ENCODE peak calls at places on chromosomes 13 and 19, in four cellular contexts. X is A549, B is upper lobe of left lung, P is adrenal gland. C is an unnamed sample.
A peak's percentile ranks its signal among the peaks of the same experiment; 100 is the strongest.

GRCh38 chr19:54190942-54191670 is at the start of gene TSEN34:
- DNase-seq in X (no peak), B (peak; percentile 93), P (peak; percentile 71), C (peak; percentile 94)

GRCh38 chr13:112664501-112665203 is 25.2 kb upstream of the ATP11A start:
- DNase-seq in X (no peak), B (no peak), P (no peak), C (no peak)

GRCh38 chr19:39506944-39507714 is 7.8 kb upstream of the SELENOV start:
- DNase-seq in X (peak; percentile 99), B (no peak), P (no peak), C (no peak)

GRCh38 chr19:6737284-6737872 is at the start of gene GPR108:
- DNase-seq in X (peak; percentile 44), B (peak; percentile 99), P (peak; percentile 100), C (peak; percentile 100)

GRCh38 chr19:40960062-40960685 is 30.9 kb upstream of the CYP2B6 start:
- DNase-seq in X (no peak), B (no peak), P (no peak), C (no peak)

GRCh38 chr13:84745051-84745551 is 862.8 kb upstream of the SLITRK1 start:
- DNase-seq in X (no peak), B (no peak), P (no peak), C (no peak)

GRCh38 chr19:55579766-55580621 is 654 bp downstream of the ZNF579 start:
- DNase-seq in X (no peak), B (no peak), P (no peak), C (peak; percentile 50)

GRCh38 chr19:14479985-14480694 is 5.0 kb upstream of the PTGER1 start:
- DNase-seq in X (peak; percentile 60), B (peak; percentile 46), P (no peak), C (peak; percentile 82)

GRCh38 chr19:1469936-1470863 is 8.8 kb downstream of the C19orf25 start:
- DNase-seq in X (no peak), B (no peak), P (no peak), C (no peak)

GRCh38 chr13:51956717-51957116 is 54.5 kb downstream of the ATP7B start:
- DNase-seq in X (no peak), B (no peak), P (no peak), C (no peak)
- H3K27ac ChIP-seq in X (no peak overlapping the region), B (no peak overlapping the region), P (no peak overlapping the region), C (no peak overlapping the region)

DNA sequence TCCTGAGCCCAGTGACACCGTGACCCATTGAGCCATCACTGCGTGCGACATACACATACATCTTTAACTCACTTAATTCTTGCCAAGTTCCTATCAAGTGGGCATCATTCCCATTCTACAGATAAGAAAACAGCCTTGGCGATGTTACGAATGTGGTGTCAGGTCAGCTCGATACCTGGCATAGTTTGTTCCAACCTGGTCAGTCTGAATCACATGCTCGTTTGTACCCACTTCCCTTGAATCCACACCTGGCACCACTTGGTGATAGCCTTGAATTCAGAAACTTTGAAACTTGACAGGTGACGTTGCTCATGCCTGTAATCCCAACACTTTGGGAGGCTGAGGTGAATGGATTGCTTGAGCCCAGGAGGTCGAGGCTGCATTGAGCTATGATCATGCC is 59.1 kb downstream of the SLC7A9 start:
- DNase-seq in X (no peak), B (no peak), P (no peak), C (no peak)
- H3K4me1 ChIP-seq in X (no peaks in the 10 kb centered on the region), B (no peaks in the 10 kb centered on the region), P (peaks cover 2% of the 10 kb centered on the region), C (no peaks in the 10 kb centered on the region)

GRCh38 chr13:88154001-88154400 is 482.8 kb downstream of the SLITRK5 start:
- DNase-seq in X (no peak), B (no peak), P (no peak), C (no peak)

GRCh38 chr13:88153353-88153752 is 482.2 kb downstream of the SLITRK5 start:
- DNase-seq in X (no peak), B (no peak), P (no peak), C (no peak)
- H3K4me3 ChIP-seq in X (no peak overlapping the region), B (no peak overlapping the region), P (no peak overlapping the region), C (no peak overlapping the region)

GRCh38 chr19:47258895-47259555 is 2.7 kb downstream of the CCDC9 start:
- DNase-seq in X (no peak), B (no peak), P (peak; percentile 46), C (no peak)
- H3K27ac ChIP-seq in X (no peak overlapping the region), B (no peak overlapping the region), P (no peak overlapping the region), C (no peak overlapping the region)

GRCh38 chr13:98487016-98487415 is 89.9 kb downstream of the STK24 start:
- DNase-seq in X (no peak), B (no peak), P (no peak), C (no peak)
- H3K4me1 ChIP-seq in X (peaks cover 85% of the 10 kb centered on the region), B (peaks cover 50% of the 10 kb centered on the region), P (peaks cover 30% of the 10 kb centered on the region), C (peaks cover 3% of the 10 kb centered on the region)

DNA sequence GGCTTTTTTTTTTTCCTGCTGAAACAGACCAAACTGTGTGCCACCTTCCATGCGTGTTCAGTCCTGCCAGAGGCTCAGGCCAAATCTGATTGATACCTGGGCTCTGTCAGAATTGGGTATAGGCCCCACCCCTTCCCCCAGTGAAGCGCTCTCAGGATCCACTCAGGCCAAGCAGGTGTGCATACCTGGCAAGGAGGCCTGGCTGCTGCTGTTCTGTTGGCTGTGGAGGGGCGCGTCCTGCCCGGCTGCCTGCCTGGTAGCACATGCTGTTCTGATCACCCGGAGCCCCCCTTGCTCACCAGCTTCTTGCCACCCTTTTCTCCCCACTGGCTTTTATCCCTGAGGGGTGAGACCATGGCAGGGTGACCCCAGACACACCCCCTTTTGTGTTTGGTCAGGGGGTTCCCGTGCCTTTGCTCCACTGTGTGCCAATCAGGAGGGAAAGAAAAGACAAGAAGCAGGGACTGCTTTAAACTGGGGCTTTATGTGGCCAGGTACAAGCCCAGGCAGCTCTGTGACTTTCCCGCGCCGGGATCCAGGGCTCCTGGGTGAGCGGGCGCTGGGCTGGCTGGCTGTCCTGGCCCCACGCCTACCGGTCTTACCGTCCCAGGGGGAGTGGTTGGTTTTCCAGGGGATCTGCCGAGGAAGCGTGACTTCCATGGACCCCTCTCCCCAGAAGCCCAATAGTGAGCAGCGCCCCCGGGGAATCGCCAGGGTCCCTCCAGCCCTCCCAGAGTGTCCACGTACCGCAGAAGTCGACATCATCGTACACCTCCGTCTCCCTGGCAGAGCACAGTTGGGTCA is 12.6 kb downstream of the PRAM1 start:
- DNase-seq in X (no peak), B (peak; percentile 73), P (no peak), C (peak; percentile 68)
- H3K4me3 ChIP-seq in X (no peak overlapping the region), B (no peak overlapping the region), P (no peak overlapping the region), C (no peak overlapping the region)

DNA sequence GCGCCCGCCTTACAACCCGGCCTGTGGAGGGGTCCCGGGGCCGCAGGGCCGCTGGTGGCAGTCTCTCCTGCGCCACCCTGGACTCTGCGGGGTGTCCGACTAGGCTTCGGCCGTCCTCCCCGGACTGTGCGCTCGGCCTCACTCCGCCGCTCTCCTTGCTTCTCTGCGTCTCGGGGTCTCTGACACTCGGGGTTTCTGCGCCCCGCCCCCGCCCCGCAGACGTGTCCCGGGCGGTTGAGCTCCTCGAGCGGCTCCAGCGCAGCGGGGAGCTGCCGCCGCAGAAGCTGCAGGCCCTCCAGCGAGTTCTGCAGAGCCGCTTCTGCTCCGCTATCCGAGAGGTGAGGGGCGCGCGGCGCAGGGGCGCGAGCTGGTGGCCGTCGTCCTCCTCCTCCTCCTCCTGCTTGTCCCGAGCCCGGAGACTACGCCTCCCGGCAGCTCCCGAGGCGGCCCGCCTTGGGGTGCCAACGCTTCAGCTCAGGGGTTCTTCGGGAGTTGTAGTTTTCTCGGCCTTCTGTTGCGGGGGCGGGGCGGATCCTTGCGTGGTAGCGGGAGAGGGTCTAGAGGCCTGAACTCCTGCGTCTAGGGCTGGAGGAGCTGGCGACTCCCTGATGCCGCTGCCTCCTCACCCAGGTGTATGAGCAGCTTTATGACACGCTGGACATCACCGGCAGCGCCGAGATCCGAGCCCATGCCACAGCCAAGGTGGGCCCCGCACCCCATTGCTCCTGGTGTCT is 627 bp downstream of the LIN7B start:
- DNase-seq in X (no peak), B (peak; percentile 69), P (peak; percentile 59), C (peak; percentile 90)
- H3K27ac ChIP-seq in X (peak overlapping the region; percentile 95), B (peak overlapping the region; percentile 69), P (peak overlapping the region; percentile 45), C (peak overlapping the region; percentile 23)

GRCh38 chr13:39197645-39198007 is 159.4 kb downstream of the NHLRC3 start:
- DNase-seq in X (no peak), B (no peak), P (no peak), C (no peak)

GRCh38 chr13:39202746-39203145 is 164.5 kb downstream of the NHLRC3 start:
- DNase-seq in X (no peak), B (no peak), P (no peak), C (no peak)

GRCh38 chr13:39201075-39201630 is 162.9 kb downstream of the NHLRC3 start:
- DNase-seq in X (no peak), B (no peak), P (no peak), C (no peak)

DNA sequence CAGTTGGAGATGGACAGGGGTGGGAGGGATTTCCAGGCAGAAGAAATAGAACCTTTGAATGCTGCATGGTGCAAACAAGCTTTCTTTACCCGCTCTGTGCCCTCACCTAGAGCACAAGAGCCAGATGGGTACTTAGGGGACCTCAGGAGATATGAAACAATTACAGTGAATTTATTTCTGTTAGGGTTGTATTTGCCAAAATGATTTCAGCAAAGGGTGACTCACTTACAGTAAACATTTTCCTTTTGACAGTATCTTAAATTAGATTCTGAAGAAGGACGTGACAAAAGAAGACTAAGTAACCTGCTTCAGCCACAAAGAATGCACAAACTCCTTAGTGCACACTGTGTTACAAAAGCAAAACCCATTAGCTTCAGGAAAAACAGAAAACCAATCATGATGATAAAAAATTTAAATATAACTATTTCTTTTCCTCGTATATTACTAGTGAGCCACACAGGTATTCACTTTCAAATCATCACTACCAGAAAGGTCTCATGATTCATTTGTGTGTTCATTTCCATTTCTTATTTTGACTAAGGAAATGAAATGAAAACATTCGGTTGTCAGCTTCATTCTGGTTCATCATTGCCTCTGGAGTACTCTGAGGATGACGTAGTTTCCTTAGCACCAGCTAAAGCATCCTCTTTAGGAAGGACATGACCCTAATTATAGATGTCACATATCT is 158.8 kb downstream of the NHLRC3 start:
- DNase-seq in X (no peak), B (no peak), P (no peak), C (no peak)
- H3K4me1 ChIP-seq in X (no peaks in the 10 kb centered on the region), B (peaks cover 5% of the 10 kb centered on the region), P (no peaks in the 10 kb centered on the region), C (peaks cover 3% of the 10 kb centered on the region)

C was measured in aorta.